ENCODE peak calls at places on chromosomes 5 and 9, in four cellular contexts. C, G, R and Y are unnamed samples.

GRCh38 chr5:87015908-87016307 is 251.8 kb upstream of the RASA1 start:
- DNase-seq in C (no peak), G (no peak), R (no peak), Y (no peak)

GRCh38 chr5:3886521-3887461 is 291.2 kb downstream of the IRX1 start:
- DNase-seq in C (no peak), G (no peak), R (no peak), Y (no peak)

GRCh38 chr9:109990541-109990940 is 210.5 kb downstream of the PALM2AKAP2 start:
- DNase-seq in C (no peak), G (no peak), R (no peak), Y (no peak)

GRCh38 chr9:35071814-35072460 is 488 bp downstream of the VCP start:
- DNase-seq in C (no peak), G (peak), R (peak), Y (peak)

GRCh38 chr5:81420039-81420667 is 26.2 kb upstream of the ACOT12 start:
- DNase-seq in C (no peak), G (no peak), R (peak), Y (no peak)

GRCh38 chr5:178298283-178298807 is 65.7 kb upstream of the PHYKPL start:
- DNase-seq in C (no peak), G (no peak), R (no peak), Y (no peak)

GRCh38 chr5:75050415-75050814 is 1.9 kb downstream of the GCNT4 start:
- DNase-seq in C (no peak), G (no peak), R (peak), Y (no peak)

GRCh38 chr9:31697956-31698355 is 686.5 kb upstream of the ACO1 start:
- DNase-seq in C (no peak), G (no peak), R (no peak), Y (no peak)

GRCh38 chr5:179261301-179262125 is 83.7 kb downstream of the ADAMTS2 start:
- DNase-seq in C (no peak), G (no peak), R (peak), Y (no peak)

GRCh38 chr9:33223696-33224095 is 16.3 kb upstream of the SPINK4 start:
- DNase-seq in C (no peak), G (no peak), R (no peak), Y (no peak)

GRCh38 chr9:81694541-81694940 is 5.2 kb upstream of the TLE1 start:
- DNase-seq in C (no peak), G (no peak), R (no peak), Y (no peak)

GRCh38 chr9:96395964-96396363 is 12.5 kb upstream of the SLC35D2 start:
- DNase-seq in C (no peak), G (no peak), R (no peak), Y (no peak)

GRCh38 chr5:82793808-82794419 is 283.3 kb downstream of the TMEM167A start:
- DNase-seq in C (no peak), G (no peak), R (peak), Y (no peak)

GRCh38 chr5:149397530-149397929 is 18.4 kb upstream of the IL17B start:
- DNase-seq in C (no peak), G (no peak), R (no peak), Y (no peak)

GRCh38 chr5:64859881-64860280 is 91.2 kb downstream of the CWC27 start:
- DNase-seq in C (no peak), G (no peak), R (no peak), Y (no peak)

GRCh38 chr5:170597876-170598275 is 94.1 kb downstream of the KCNIP1 start:
- DNase-seq in C (no peak), G (no peak), R (no peak), Y (no peak)

GRCh38 chr9:83920942-83921707 is at the start of gene KIF27:
- DNase-seq in C (peak), G (peak), R (peak), Y (peak)

GRCh38 chr9:122200960-122201635 is 27.7 kb downstream of the LHX6 start:
- DNase-seq in C (no peak), G (no peak), R (no peak), Y (no peak)

GRCh38 chr5:34476941-34477565 is 179.1 kb upstream of the RAI14 start:
- DNase-seq in C (no peak), G (no peak), R (no peak), Y (no peak)

GRCh38 chr5:34469971-34470370 is 186.2 kb upstream of the RAI14 start:
- DNase-seq in C (no peak), G (no peak), R (no peak), Y (no peak)

GRCh38 chr5:34475249-34475966 is 180.7 kb upstream of the RAI14 start:
- DNase-seq in C (no peak), G (no peak), R (no peak), Y (no peak)

DNA sequence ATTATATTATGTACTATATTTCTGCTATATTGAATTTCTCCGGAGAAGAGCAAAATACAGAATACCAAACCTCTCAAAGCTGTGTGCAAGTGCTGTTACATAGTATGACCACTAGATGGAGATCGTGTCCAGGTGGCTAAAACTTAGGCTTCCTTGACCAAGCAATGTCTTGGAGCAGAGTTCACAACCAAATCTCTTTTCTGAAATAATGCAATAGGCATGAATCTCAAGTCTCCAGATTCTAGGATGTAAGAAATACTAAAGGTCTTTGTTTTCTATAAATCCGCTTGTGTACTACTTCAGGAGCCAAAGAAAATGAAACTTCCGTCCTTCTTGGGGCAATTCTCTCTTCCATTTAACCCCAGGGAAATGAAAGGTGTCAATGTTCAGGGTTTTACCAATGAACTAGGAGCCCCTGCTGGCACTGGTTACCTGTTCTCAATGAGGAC is 181.5 kb upstream of the RAI14 start:
- DNase-seq in C (no peak), G (no peak), R (peak), Y (no peak)
- TF ChIP-seq SPI1 in C (no peak), G (no peak), R (no peak), Y (no peak)

GRCh38 chr9:134223091-134223490 is 58.7 kb upstream of the RNU6ATAC start:
- DNase-seq in C (no peak), G (no peak), R (no peak), Y (no peak)
- TF ChIP-seq SPI1 in C (no peak), G (no peak), R (no peak), Y (no peak)

DNA sequence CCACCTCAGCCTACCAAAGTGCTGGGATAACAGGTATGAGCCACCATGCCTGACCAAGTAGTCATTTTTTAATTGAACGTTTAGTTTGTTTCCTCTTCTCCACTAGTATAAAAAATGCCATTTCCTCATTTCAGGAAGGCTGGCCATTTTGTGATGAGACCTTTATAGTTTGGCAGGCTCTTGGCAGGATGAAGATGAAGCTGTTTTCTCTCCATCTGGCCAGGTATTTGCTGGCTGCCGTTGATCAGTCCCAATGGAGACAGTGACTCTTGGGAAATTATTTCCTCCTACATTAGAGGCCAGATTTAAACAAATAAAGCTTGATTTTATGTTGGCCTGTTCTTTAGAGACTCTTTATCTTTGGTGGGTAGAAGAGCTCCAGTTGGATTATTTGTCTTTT is 199.0 kb downstream of the ARHGAP26 start:
- DNase-seq in C (no peak), G (no peak), R (no peak), Y (no peak)
- TF ChIP-seq SPI1 in C (no peak), G (no peak), R (no peak), Y (no peak)

GRCh38 chr9:89366711-89367110 is 48.4 kb downstream of the SECISBP2 start:
- DNase-seq in C (no peak), G (no peak), R (no peak), Y (no peak)

GRCh38 chr9:89363311-89363670 is 45.0 kb downstream of the SECISBP2 start:
- DNase-seq in C (no peak), G (no peak), R (no peak), Y (no peak)

GRCh38 chr9:89363921-89364663 is 45.8 kb downstream of the SECISBP2 start:
- DNase-seq in C (no peak), G (no peak), R (no peak), Y (no peak)

GRCh38 chr9:89365532-89365912 is 47.2 kb downstream of the SECISBP2 start:
- DNase-seq in C (no peak), G (no peak), R (no peak), Y (no peak)

DNA sequence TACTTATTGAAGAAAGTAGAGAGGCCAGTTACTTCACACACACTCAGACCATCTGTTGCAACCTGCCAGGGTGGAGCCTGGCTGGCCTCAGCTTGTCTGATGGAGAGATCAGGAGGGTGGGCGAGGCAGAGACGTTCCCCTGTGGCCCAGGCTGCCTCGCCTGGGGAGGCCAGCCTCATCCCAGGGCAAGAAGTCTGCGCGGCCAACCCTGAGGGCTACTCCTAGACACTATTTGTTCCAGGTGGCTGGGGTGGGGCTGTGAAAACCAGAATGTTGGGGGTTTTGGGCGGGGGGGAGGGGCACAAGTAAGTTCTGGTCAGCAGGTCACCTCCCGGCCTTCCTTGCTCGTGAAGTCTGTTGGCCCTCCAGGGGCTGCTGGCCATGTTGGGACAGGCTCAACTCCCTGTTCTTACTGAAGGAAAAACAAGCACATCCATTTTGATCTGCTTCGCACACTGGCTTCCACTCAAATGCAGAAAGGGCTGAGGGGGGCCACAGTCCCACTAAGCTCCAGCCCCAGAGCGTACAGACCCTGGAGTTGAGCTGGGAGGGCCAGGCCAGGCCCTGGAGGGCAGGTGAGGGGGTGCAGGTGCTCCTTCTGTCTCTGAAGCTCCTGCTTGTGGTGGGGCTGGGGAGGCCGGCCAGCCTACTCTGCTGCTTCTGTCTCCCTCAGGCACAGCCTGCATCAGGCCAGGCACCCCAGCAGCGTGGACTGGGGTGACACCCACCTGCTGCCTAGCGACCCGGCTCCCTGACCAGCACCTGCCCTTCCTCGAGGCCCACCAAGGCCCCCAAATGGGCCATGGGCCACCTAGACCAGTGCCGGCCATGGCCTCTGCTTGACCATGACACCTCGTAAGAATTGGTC is 46.6 kb downstream of the SECISBP2 start:
- DNase-seq in C (no peak), G (no peak), R (no peak), Y (no peak)
- TF ChIP-seq SPI1 in C (no peak), G (no peak), R (no peak), Y (no peak)

GRCh38 chr9:106482733-106483132 is 380.2 kb upstream of the ZNF462 start:
- DNase-seq in C (no peak), G (no peak), R (no peak), Y (no peak)
- TF ChIP-seq SPI1 in C (peak), G (peak), R (no peak), Y (peak)

GRCh38 chr9:127561491-127562270 is 50.4 kb upstream of the STXBP1 start:
- DNase-seq in C (no peak), G (peak), R (peak), Y (no peak)
- TF ChIP-seq SPI1 in C (no peak), G (peak), R (peak), Y (no peak)